ENCODE peak calls at places on chromosomes 1 and 21, in five cellular contexts. One of them, this sample, is unnamed.

GRCh38 chr1:15347182-15347581 is 62.5 kb upstream of the EFHD2 start:
- DNase-seq in GM12878: no peak
- DNase-seq in cardiac muscle cell: no peak
- DNase-seq in effector memory CD4-positive, alpha-beta T cell: peak; percentile 22
- DNase-seq in neuronal stem cell: no peak
- DNase-seq in this sample: no peak

GRCh38 chr1:62271932-62272728 is 47.1 kb downstream of the KANK4 start:
- DNase-seq in GM12878: peak; percentile 26
- DNase-seq in cardiac muscle cell: no peak
- DNase-seq in effector memory CD4-positive, alpha-beta T cell: no peak
- DNase-seq in neuronal stem cell: no peak
- DNase-seq in this sample: no peak

GRCh38 chr1:211334986-211335385 is 8.4 kb downstream of the TRAF5 start:
- DNase-seq in GM12878: no peak
- DNase-seq in cardiac muscle cell: no peak
- DNase-seq in effector memory CD4-positive, alpha-beta T cell: no peak
- DNase-seq in neuronal stem cell: no peak
- DNase-seq in this sample: no peak

GRCh38 chr1:53327183-53327941 is 508 bp downstream of the LRP8 start:
- DNase-seq in GM12878: no peak
- DNase-seq in cardiac muscle cell: peak; percentile 31
- DNase-seq in effector memory CD4-positive, alpha-beta T cell: peak; percentile 34
- DNase-seq in neuronal stem cell: peak; percentile 50
- DNase-seq in this sample: peak; percentile 45

GRCh38 chr1:31458287-31458896 is 45.4 kb downstream of the SERINC2 start:
- DNase-seq in GM12878: no peak
- DNase-seq in cardiac muscle cell: no peak
- DNase-seq in effector memory CD4-positive, alpha-beta T cell: no peak
- DNase-seq in neuronal stem cell: no peak
- DNase-seq in this sample: no peak

GRCh38 chr1:228148196-228148861 is 1.4 kb upstream of the GJC2 start:
- DNase-seq in GM12878: no peak
- DNase-seq in cardiac muscle cell: peak; percentile 53
- DNase-seq in effector memory CD4-positive, alpha-beta T cell: no peak
- DNase-seq in neuronal stem cell: no peak
- DNase-seq in this sample: no peak

GRCh38 chr21:36852293-36852692 is 114.2 kb downstream of the HLCS start:
- DNase-seq in GM12878: no peak
- DNase-seq in cardiac muscle cell: no peak
- DNase-seq in effector memory CD4-positive, alpha-beta T cell: no peak
- DNase-seq in neuronal stem cell: no peak
- DNase-seq in this sample: no peak

GRCh38 chr1:47577310-47578025 is 139.6 kb downstream of the FOXD2 start:
- DNase-seq in GM12878: no peak
- DNase-seq in cardiac muscle cell: no peak
- DNase-seq in effector memory CD4-positive, alpha-beta T cell: no peak
- DNase-seq in neuronal stem cell: no peak
- DNase-seq in this sample: no peak

GRCh38 chr1:70008658-70009057 is 196.7 kb downstream of the LRRC40 start:
- DNase-seq in GM12878: no peak
- DNase-seq in cardiac muscle cell: no peak
- DNase-seq in effector memory CD4-positive, alpha-beta T cell: no peak
- DNase-seq in neuronal stem cell: no peak
- DNase-seq in this sample: no peak

GRCh38 chr1:63772201-63772600 is 1.6 kb upstream of the ROR1 start:
- DNase-seq in GM12878: no peak
- DNase-seq in cardiac muscle cell: no peak
- DNase-seq in effector memory CD4-positive, alpha-beta T cell: no peak
- DNase-seq in neuronal stem cell: no peak
- DNase-seq in this sample: no peak

GRCh38 chr1:22641906-22642636 is 1.4 kb upstream of the C1QC start:
- DNase-seq in GM12878: no peak
- DNase-seq in cardiac muscle cell: peak; percentile 63
- DNase-seq in effector memory CD4-positive, alpha-beta T cell: peak; percentile 18
- DNase-seq in neuronal stem cell: peak; percentile 68
- DNase-seq in this sample: peak; percentile 81

GRCh38 chr1:51240096-51240495 is 4.0 kb downstream of the RNF11 start:
- DNase-seq in GM12878: no peak
- DNase-seq in cardiac muscle cell: no peak
- DNase-seq in effector memory CD4-positive, alpha-beta T cell: no peak
- DNase-seq in neuronal stem cell: peak; percentile 15
- DNase-seq in this sample: no peak

GRCh38 chr1:40530735-40531380 is 579 bp upstream of the ZNF684 start:
- DNase-seq in GM12878: no peak
- DNase-seq in cardiac muscle cell: peak; percentile 58
- DNase-seq in effector memory CD4-positive, alpha-beta T cell: no peak
- DNase-seq in neuronal stem cell: no peak
- DNase-seq in this sample: no peak

GRCh38 chr21:40165671-40166070 is 298.4 kb downstream of the PCP4 start:
- DNase-seq in GM12878: no peak
- DNase-seq in cardiac muscle cell: no peak
- DNase-seq in effector memory CD4-positive, alpha-beta T cell: no peak
- DNase-seq in neuronal stem cell: peak; percentile 56
- DNase-seq in this sample: no peak

GRCh38 chr21:44921928-44922327 is 1.2 kb upstream of the ITGB2 start:
- DNase-seq in GM12878: no peak
- DNase-seq in cardiac muscle cell: no peak
- DNase-seq in effector memory CD4-positive, alpha-beta T cell: no peak
- DNase-seq in neuronal stem cell: no peak
- DNase-seq in this sample: no peak

GRCh38 chr1:81920245-81920740 is 119.6 kb downstream of the ADGRL2 start:
- DNase-seq in GM12878: no peak
- DNase-seq in cardiac muscle cell: peak; percentile 77
- DNase-seq in effector memory CD4-positive, alpha-beta T cell: no peak
- DNase-seq in neuronal stem cell: peak; percentile 79
- DNase-seq in this sample: no peak

GRCh38 chr1:28248273-28249012 is 10.9 kb upstream of the SESN2 start:
- DNase-seq in GM12878: no peak
- DNase-seq in cardiac muscle cell: peak; percentile 87
- DNase-seq in effector memory CD4-positive, alpha-beta T cell: peak; percentile 57
- DNase-seq in neuronal stem cell: peak; percentile 79
- DNase-seq in this sample: peak; percentile 75

GRCh38 chr1:109509176-109510134 is at the start of gene AMIGO1:
- DNase-seq in GM12878: no peak
- DNase-seq in cardiac muscle cell: peak; percentile 59
- DNase-seq in effector memory CD4-positive, alpha-beta T cell: peak; percentile 22
- DNase-seq in neuronal stem cell: peak; percentile 65
- DNase-seq in this sample: peak; percentile 75

GRCh38 chr1:3674100-3675094 is 22.1 kb downstream of the TP73 start:
- DNase-seq in GM12878: peak; percentile 60
- DNase-seq in cardiac muscle cell: no peak
- DNase-seq in effector memory CD4-positive, alpha-beta T cell: no peak
- DNase-seq in neuronal stem cell: no peak
- DNase-seq in this sample: no peak

GRCh38 chr1:15124362-15125100 is 29.0 kb upstream of the TMEM51 start:
- DNase-seq in GM12878: no peak
- DNase-seq in cardiac muscle cell: no peak
- DNase-seq in effector memory CD4-positive, alpha-beta T cell: no peak
- DNase-seq in neuronal stem cell: no peak
- DNase-seq in this sample: no peak

GRCh38 chr1:55285849-55286248 is 70.7 kb upstream of the USP24 start:
- DNase-seq in GM12878: no peak
- DNase-seq in cardiac muscle cell: no peak
- DNase-seq in effector memory CD4-positive, alpha-beta T cell: no peak
- DNase-seq in neuronal stem cell: no peak
- DNase-seq in this sample: no peak

GRCh38 chr21:37047079-37047478 is 25.8 kb downstream of the PIGP start:
- DNase-seq in GM12878: no peak
- DNase-seq in cardiac muscle cell: no peak
- DNase-seq in effector memory CD4-positive, alpha-beta T cell: no peak
- DNase-seq in neuronal stem cell: no peak
- DNase-seq in this sample: no peak

GRCh38 chr21:36104306-36105300 is 30.3 kb upstream of the CBR3 start:
- DNase-seq in GM12878: no peak
- DNase-seq in cardiac muscle cell: peak; percentile 64
- DNase-seq in effector memory CD4-positive, alpha-beta T cell: no peak
- DNase-seq in neuronal stem cell: peak; percentile 54
- DNase-seq in this sample: peak; percentile 77

GRCh38 chr1:240942901-240943300 is 330.9 kb upstream of the GREM2 start:
- DNase-seq in GM12878: no peak
- DNase-seq in cardiac muscle cell: no peak
- DNase-seq in effector memory CD4-positive, alpha-beta T cell: no peak
- DNase-seq in neuronal stem cell: no peak
- DNase-seq in this sample: no peak

GRCh38 chr1:207027221-207027777 is 5.3 kb downstream of the C1orf116 start:
- DNase-seq in GM12878: no peak
- DNase-seq in cardiac muscle cell: no peak
- DNase-seq in effector memory CD4-positive, alpha-beta T cell: no peak
- DNase-seq in neuronal stem cell: no peak
- DNase-seq in this sample: no peak

GRCh38 chr1:31227891-31228290 is 11.8 kb downstream of the NKAIN1 start:
- DNase-seq in GM12878: no peak
- DNase-seq in cardiac muscle cell: no peak
- DNase-seq in effector memory CD4-positive, alpha-beta T cell: no peak
- DNase-seq in neuronal stem cell: peak; percentile 65
- DNase-seq in this sample: no peak

DNA sequence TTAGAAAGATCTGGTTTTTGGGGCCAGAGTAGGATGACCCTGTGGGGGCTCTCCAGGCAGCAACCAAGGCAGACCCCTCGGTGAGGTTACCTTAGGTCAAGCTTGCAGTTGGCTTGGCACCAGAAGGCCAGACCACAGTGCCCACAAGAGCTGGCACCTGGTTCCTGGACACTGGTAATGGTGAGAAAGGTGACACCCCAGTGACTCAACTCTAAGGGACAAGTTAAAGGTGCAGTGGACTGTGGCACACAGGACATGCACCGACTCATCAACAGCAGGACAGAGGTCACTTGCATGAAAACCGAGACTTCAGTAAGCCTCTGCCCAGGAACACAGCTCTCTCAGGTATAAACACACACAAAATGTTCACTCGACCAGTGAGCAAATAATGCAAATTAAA is 6.7 kb downstream of the LRRC38 start:
- DNase-seq in GM12878: no peak
- DNase-seq in cardiac muscle cell: no peak
- DNase-seq in effector memory CD4-positive, alpha-beta T cell: no peak
- DNase-seq in neuronal stem cell: no peak
- DNase-seq in this sample: no peak
- H3K27me3 ChIP-seq in GM12878: peaks cover 2% of the 10 kb centered on the region
- H3K27me3 ChIP-seq in cardiac muscle cell: peaks cover 39% of the 10 kb centered on the region
- H3K27me3 ChIP-seq in effector memory CD4-positive, alpha-beta T cell: peaks cover 3% of the 10 kb centered on the region
- H3K27me3 ChIP-seq in neuronal stem cell: no peaks in the 10 kb centered on the region
- H3K27me3 ChIP-seq in this sample: no peaks in the 10 kb centered on the region

GRCh38 chr1:38287547-38287946 is 241.0 kb upstream of the POU3F1 start:
- DNase-seq in GM12878: no peak
- DNase-seq in cardiac muscle cell: no peak
- DNase-seq in effector memory CD4-positive, alpha-beta T cell: no peak
- DNase-seq in neuronal stem cell: no peak
- DNase-seq in this sample: no peak
- H3K27me3 ChIP-seq in GM12878: no peaks in the 10 kb centered on the region
- H3K27me3 ChIP-seq in cardiac muscle cell: no peaks in the 10 kb centered on the region
- H3K27me3 ChIP-seq in effector memory CD4-positive, alpha-beta T cell: peaks cover 11% of the 10 kb centered on the region
- H3K27me3 ChIP-seq in neuronal stem cell: no peaks in the 10 kb centered on the region
- H3K27me3 ChIP-seq in this sample: no peaks in the 10 kb centered on the region

GRCh38 chr1:200836213-200836612 is 36.6 kb upstream of the GPR25 start:
- DNase-seq in GM12878: no peak
- DNase-seq in cardiac muscle cell: no peak
- DNase-seq in effector memory CD4-positive, alpha-beta T cell: no peak
- DNase-seq in neuronal stem cell: no peak
- DNase-seq in this sample: no peak

GRCh38 chr1:200838676-200839445 is 33.9 kb upstream of the GPR25 start:
- DNase-seq in GM12878: no peak
- DNase-seq in cardiac muscle cell: peak; percentile 71
- DNase-seq in effector memory CD4-positive, alpha-beta T cell: no peak
- DNase-seq in neuronal stem cell: no peak
- DNase-seq in this sample: no peak

DNA sequence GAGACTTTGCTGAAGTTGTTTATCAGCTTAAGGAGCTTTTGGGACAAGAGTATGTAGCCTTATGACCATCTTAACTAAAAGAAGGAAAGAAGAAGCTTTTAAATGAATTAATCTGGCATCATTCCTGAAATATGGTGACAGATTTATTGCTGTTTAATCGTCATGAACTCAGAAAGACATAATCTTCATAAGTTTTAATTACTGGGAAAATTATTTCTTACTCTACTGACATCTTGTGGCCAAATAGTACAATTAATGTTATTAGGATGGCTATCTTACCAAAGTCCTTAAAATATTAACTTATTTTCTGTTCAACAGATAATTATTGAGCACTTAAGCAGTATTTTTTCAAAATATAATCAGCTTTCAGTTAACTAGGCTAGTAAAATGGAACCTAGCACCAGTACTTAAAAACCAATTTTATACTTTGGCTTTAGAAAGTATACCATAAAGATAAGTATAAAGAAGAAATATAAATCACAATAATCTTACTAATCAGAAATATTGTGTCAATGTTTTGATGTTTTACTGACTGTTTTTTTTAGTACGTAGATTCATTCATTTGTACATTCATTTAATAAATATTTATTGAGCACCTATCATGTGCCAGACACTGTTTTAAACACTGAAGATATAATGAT is 34.7 kb upstream of the GPR25 start:
- DNase-seq in GM12878: no peak
- DNase-seq in cardiac muscle cell: peak; percentile 48
- DNase-seq in effector memory CD4-positive, alpha-beta T cell: no peak
- DNase-seq in neuronal stem cell: no peak
- DNase-seq in this sample: no peak
- H3K27me3 ChIP-seq in GM12878: no peaks in the 10 kb centered on the region
- H3K27me3 ChIP-seq in cardiac muscle cell: no peaks in the 10 kb centered on the region
- H3K27me3 ChIP-seq in effector memory CD4-positive, alpha-beta T cell: no peaks in the 10 kb centered on the region
- H3K27me3 ChIP-seq in neuronal stem cell: no peaks in the 10 kb centered on the region
- H3K27me3 ChIP-seq in this sample: no peaks in the 10 kb centered on the region

GRCh38 chr1:229402993-229403392 is 30.9 kb downstream of the ACTA1 start:
- DNase-seq in GM12878: no peak
- DNase-seq in cardiac muscle cell: no peak
- DNase-seq in effector memory CD4-positive, alpha-beta T cell: no peak
- DNase-seq in neuronal stem cell: no peak
- DNase-seq in this sample: no peak

GRCh38 chr1:229406798-229407197 is 27.1 kb downstream of the ACTA1 start:
- DNase-seq in GM12878: no peak
- DNase-seq in cardiac muscle cell: peak; percentile 7
- DNase-seq in effector memory CD4-positive, alpha-beta T cell: no peak
- DNase-seq in neuronal stem cell: peak; percentile 59
- DNase-seq in this sample: no peak

GRCh38 chr1:229408458-229409037 is 25.3 kb downstream of the ACTA1 start:
- DNase-seq in GM12878: no peak
- DNase-seq in cardiac muscle cell: peak; percentile 13
- DNase-seq in effector memory CD4-positive, alpha-beta T cell: no peak
- DNase-seq in neuronal stem cell: no peak
- DNase-seq in this sample: peak; percentile 50

GRCh38 chr1:229407206-229408026 is 26.5 kb downstream of the ACTA1 start:
- DNase-seq in GM12878: no peak
- DNase-seq in cardiac muscle cell: no peak
- DNase-seq in effector memory CD4-positive, alpha-beta T cell: no peak
- DNase-seq in neuronal stem cell: no peak
- DNase-seq in this sample: no peak

GRCh38 chr1:229403573-229403972 is 30.3 kb downstream of the ACTA1 start:
- DNase-seq in GM12878: no peak
- DNase-seq in cardiac muscle cell: no peak
- DNase-seq in effector memory CD4-positive, alpha-beta T cell: no peak
- DNase-seq in neuronal stem cell: no peak
- DNase-seq in this sample: no peak
- H3K27me3 ChIP-seq in GM12878: peaks cover 11% of the 10 kb centered on the region
- H3K27me3 ChIP-seq in cardiac muscle cell: peaks cover 32% of the 10 kb centered on the region
- H3K27me3 ChIP-seq in effector memory CD4-positive, alpha-beta T cell: peaks cover 17% of the 10 kb centered on the region
- H3K27me3 ChIP-seq in neuronal stem cell: peaks cover 9% of the 10 kb centered on the region
- H3K27me3 ChIP-seq in this sample: no peaks in the 10 kb centered on the region

This sample was measured in WERI-Rb-1.